ENCODE peak calls at places on chromosomes 12 and 14, in ten cellular contexts. T is endothelial cell of umbilical vein, D is fibroblast of lung, G is adrenal gland, I is transverse colon, H is upper lobe of right lung, U is testis, W is right cardiac atrium, M is lower lobe of right lung, N is hepatocyte. J is an unnamed sample.

GRCh38 chr12:31034372-31034771 is 39.3 kb upstream of the DDX11 start:
- DNase-seq in U (no peak), D (no peak), W (no peak), H (no peak), M (no peak), N (no peak), T (no peak), I (no peak), G (no peak), J (no peak)

GRCh38 chr14:60189923-60190840 is 25.0 kb upstream of the DHRS7 start:
- DNase-seq in I (no peak), D (peak; percentile 25), W (no peak), M (no peak), U (no peak), N (no peak), T (no peak), G (no peak), H (no peak), J (no peak)

GRCh38 chr12:7113389-7113871 is 4.4 kb upstream of the C1RL start:
- DNase-seq in M (no peak), U (no peak), T (peak; percentile 43), I (peak; percentile 28), N (peak; percentile 44), H (peak; percentile 52), W (no peak), G (peak; percentile 41), D (peak; percentile 63), J (peak; percentile 40)

GRCh38 chr12:57850924-57851323 is 4.4 kb upstream of the CTDSP2 start:
- DNase-seq in U (no peak), W (peak; percentile 26), T (no peak), M (no peak), D (no peak), H (no peak), G (no peak), N (no peak), I (no peak), J (no peak)

GRCh38 chr12:29086325-29087271 is 62.5 kb upstream of the FAR2 start:
- DNase-seq in N (no peak), G (no peak), I (no peak), U (no peak), W (no peak), D (no peak), M (no peak), T (no peak), H (no peak), J (no peak)

GRCh38 chr12:110179291-110179690 is 55.1 kb downstream of the IFT81 start:
- DNase-seq in H (no peak), U (no peak), D (peak; percentile 30), M (no peak), T (no peak), W (no peak), N (no peak), G (peak; percentile 22), I (no peak), J (peak; percentile 11)

GRCh38 chr12:49548481-49548821 is 9.6 kb downstream of the KCNH3 start:
- DNase-seq in U (no peak), T (no peak), W (no peak), D (no peak), N (no peak), M (no peak), G (no peak), I (no peak), H (peak; percentile 54), J (no peak)

GRCh38 chr12:7376196-7376595 is 67.8 kb downstream of the CD163L1 start:
- DNase-seq in T (peak; percentile 40), W (no peak), M (no peak), N (no peak), I (no peak), U (no peak), D (peak; percentile 12), H (no peak), G (no peak), J (peak; percentile 10)

GRCh38 chr12:48105321-48105866 is 485 bp downstream of the SENP1 start:
- DNase-seq in H (no peak), W (no peak), G (no peak), T (peak; percentile 56), D (peak; percentile 5), I (no peak), M (no peak), U (no peak), N (peak; percentile 6), J (no peak)

GRCh38 chr12:27104546-27104945 is 22.2 kb upstream of the C12orf71 start:
- DNase-seq in W (no peak), T (no peak), D (no peak), H (no peak), M (no peak), G (no peak), U (no peak), I (no peak), N (no peak), J (no peak)

GRCh38 chr14:53954551-53955233 is 1.9 kb downstream of the BMP4 start:
- DNase-seq in T (peak; percentile 58), N (peak; percentile 47), G (peak; percentile 46), I (no peak), D (peak; percentile 41), W (peak; percentile 43), H (peak; percentile 69), U (no peak), M (no peak), J (peak; percentile 31)

GRCh38 chr12:106625976-106626375 is 43.2 kb downstream of the RFX4 start:
- DNase-seq in D (no peak), W (no peak), N (no peak), U (no peak), H (no peak), I (no peak), T (no peak), M (no peak), G (no peak), J (no peak)

GRCh38 chr12:82529954-82530353 is 156.8 kb upstream of the TMTC2 start:
- DNase-seq in W (no peak), N (no peak), G (no peak), I (no peak), M (no peak), T (no peak), D (no peak), U (no peak), H (no peak), J (no peak)

GRCh38 chr12:119486599-119487154 is 106.9 kb upstream of the TMEM233 start:
- DNase-seq in M (no peak), H (no peak), G (no peak), I (no peak), N (no peak), U (no peak), T (no peak), D (no peak), W (no peak), J (no peak)

GRCh38 chr12:65305346-65305950 is 27.0 kb downstream of the MSRB3 start:
- DNase-seq in T (no peak), I (no peak), D (peak; percentile 47), U (no peak), H (no peak), G (no peak), W (no peak), N (no peak), M (no peak), J (no peak)
- H3K4me1 ChIP-seq in T (peaks cover 46% of the 10 kb centered on the region), I (peaks cover 2% of the 10 kb centered on the region), D (peaks cover 14% of the 10 kb centered on the region), U (peaks cover 5% of the 10 kb centered on the region), H (peaks cover 10% of the 10 kb centered on the region), G (no peaks in the 10 kb centered on the region), W (peaks cover 3% of the 10 kb centered on the region), N (peaks cover 13% of the 10 kb centered on the region), M (peaks cover 15% of the 10 kb centered on the region), J (peaks cover 26% of the 10 kb centered on the region)

DNA sequence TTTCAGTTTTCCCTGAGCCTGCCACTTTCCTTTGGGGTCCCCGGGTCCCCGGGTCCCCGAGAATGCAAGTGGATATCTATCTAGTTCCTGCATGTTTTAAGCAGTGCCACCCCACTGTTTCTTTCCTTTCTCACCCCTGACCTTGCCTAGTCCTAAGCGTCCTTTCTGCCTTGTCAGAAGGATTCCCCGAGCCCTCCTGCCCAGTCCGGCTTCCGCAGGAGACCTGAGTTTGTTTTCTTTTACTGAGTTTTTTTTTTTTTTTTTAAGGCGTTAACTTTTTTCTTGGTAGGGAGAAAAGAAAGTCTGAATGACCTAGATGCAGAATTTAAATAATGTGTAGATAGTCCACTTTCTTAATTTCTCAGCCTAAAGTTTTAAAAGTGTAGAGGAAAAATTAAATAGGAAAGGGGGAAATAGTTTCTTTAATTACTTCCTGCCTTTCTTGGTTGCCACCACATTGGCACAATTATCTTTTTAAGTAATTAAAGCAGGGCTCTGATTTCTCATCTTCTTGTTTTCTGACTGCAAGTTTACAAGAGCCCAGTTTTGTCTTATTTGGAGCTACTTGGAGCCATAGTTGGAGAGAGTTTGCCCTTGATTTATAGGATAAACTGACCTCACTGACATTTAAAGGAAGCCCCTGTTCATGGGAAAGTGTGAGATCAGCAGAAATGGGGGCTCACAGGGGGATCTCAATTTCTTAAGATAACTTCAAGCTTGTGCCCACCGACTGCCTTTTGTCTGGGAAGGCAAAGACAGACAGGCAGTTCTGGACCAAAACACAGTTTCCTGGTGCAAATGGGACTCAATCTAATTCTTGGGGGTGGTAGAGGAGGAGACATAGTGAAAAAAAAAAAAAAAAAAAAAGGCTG is 2.9 kb downstream of the PAX9 start:
- DNase-seq in W (no peak), N (no peak), D (no peak), G (no peak), I (no peak), T (no peak), H (no peak), M (no peak), U (no peak), J (no peak)
- H3K4me3 ChIP-seq in W (peak overlapping the region; percentile 1), N (no peak overlapping the region), D (no peak overlapping the region), G (no peak overlapping the region), I (no peak overlapping the region), T (no peak overlapping the region), H (peak overlapping the region; percentile 8), M (peak overlapping the region; percentile 43), U (no peak overlapping the region), J (no peak overlapping the region)

DNA sequence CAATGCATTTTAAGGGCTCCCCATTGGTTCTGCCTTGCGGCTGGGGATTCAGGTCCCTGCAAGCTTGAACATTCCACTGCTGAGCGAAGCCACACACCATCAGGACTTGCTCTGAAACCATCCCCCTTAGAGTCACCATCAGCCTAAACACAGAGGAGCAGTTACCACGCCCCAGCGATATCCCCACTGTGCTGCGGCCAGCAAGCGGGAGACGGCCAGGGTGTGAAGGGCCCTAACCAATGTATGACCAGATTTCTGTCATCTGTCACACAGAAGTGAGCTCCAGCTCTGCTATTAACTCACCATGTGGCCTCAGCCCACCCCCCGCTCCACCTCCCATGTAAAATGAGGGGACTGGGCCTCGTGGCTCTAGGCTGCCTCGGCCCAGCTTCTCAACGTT is 29.6 kb downstream of the CCDC88C start:
- DNase-seq in D (no peak), G (no peak), W (no peak), N (no peak), H (no peak), T (no peak), U (no peak), M (peak; percentile 42), I (no peak), J (no peak)
- H3K4me1 ChIP-seq in D (no peaks in the 10 kb centered on the region), G (no peaks in the 10 kb centered on the region), W (peaks cover 2% of the 10 kb centered on the region), N (peaks cover 7% of the 10 kb centered on the region), H (peaks cover 14% of the 10 kb centered on the region), T (no peaks in the 10 kb centered on the region), U (peaks cover 3% of the 10 kb centered on the region), M (peaks cover 40% of the 10 kb centered on the region), I (peaks cover 9% of the 10 kb centered on the region), J (no peaks in the 10 kb centered on the region)

DNA sequence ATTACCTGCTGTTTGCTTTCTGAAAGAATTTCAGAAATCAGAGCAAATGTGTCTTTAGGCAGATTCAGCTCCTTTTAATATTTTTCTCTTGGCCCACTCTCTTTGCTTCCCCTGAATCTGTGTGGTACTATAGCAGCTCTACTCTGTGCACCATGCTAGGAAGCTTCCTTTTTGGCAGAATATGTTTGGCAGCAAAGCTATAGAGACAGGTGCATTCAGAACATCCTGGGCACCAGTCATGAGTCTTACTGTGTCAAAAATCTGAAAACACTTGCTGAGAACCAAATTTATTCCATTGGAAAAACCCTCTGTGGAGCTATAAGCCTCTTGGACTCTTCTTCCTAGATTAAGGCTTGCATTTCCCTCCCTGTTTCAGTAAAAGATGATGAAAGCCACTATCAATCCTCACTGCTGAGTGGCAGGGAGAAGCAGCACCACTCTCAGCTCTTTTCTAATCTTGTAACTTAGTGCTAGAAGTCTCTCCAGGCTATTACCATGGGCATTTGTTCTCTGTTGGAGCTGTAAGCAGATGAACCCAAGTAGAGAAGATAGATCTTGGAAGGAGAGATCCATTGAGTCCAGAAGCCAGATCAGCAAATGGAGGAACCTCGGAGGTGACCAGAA is 18.2 kb downstream of the CIPC start:
- DNase-seq in H (no peak), D (no peak), W (no peak), G (no peak), I (no peak), U (no peak), N (no peak), M (no peak), T (no peak), J (no peak)
- H3K4me3 ChIP-seq in H (no peak overlapping the region), D (no peak overlapping the region), W (no peak overlapping the region), G (no peak overlapping the region), I (no peak overlapping the region), U (no peak overlapping the region), N (no peak overlapping the region), M (no peak overlapping the region), T (no peak overlapping the region), J (no peak overlapping the region)